ENCODE peak calls at places on chromosomes 7 and 10, in four cellular contexts. H is RWPE2, K is neural crest cell, A is cerebellar cortex. D is an unnamed sample.

GRCh38 chr10:63537511-63537910 is 16.3 kb downstream of the REEP3 start:
- DNase-seq in H (no peak), K (no peak), A (peak), D (no peak)

GRCh38 chr7:158026636-158027265 is 560.9 kb downstream of the PTPRN2 start:
- DNase-seq in H (no peak), K (no peak), A (no peak), D (no peak)

GRCh38 chr10:69848454-69848853 is 46.7 kb downstream of the COL13A1 start:
- DNase-seq in H (no peak), K (no peak), A (no peak), D (no peak)

GRCh38 chr7:157140118-157140905 is 1.6 kb downstream of the UBE3C start:
- DNase-seq in H (no peak), K (no peak), A (no peak), D (no peak)

GRCh38 chr10:90871279-90871760 is 454 bp upstream of the RPP30 start:
- DNase-seq in H (no peak), K (peak), A (peak), D (no peak)

GRCh38 chr7:31633894-31634494 is 53.0 kb upstream of the PPP1R17 start:
- DNase-seq in H (no peak), K (peak), A (peak), D (peak)

GRCh38 chr7:47327698-47328391 is 254.1 kb downstream of the TNS3 start:
- DNase-seq in H (no peak), K (peak), A (no peak), D (no peak)

GRCh38 chr7:1738956-1739355 is 68.9 kb downstream of the ELFN1 start:
- DNase-seq in H (no peak), K (no peak), A (no peak), D (no peak)

D was measured in NCI-H2107.